ENCODE peak calls at places on chromosomes 7 and 10, in eight cellular contexts. Q, X, A, J, Y, D, I and F are unnamed samples.

GRCh38 chr10:21230219-21230618 is 295.3 kb downstream of the SKIDA1 start:
- DNase-seq in Q (no peak), X (no peak), A (peak; percentile 21), J (no peak), Y (no peak), D (no peak), I (no peak), F (no peak)

GRCh38 chr10:77428776-77429395 is 208.7 kb downstream of the KCNMA1 start:
- DNase-seq in Q (peak; percentile 71), X (peak; percentile 77), A (no peak), J (no peak), Y (no peak), D (no peak), I (peak; percentile 34), F (peak; percentile 82)

GRCh38 chr10:17209931-17210330 is 8.5 kb upstream of the TRDMT1 start:
- DNase-seq in Q (no peak), X (no peak), A (no peak), J (no peak), Y (no peak), D (no peak), I (no peak), F (peak; percentile 33)

GRCh38 chr10:103265712-103266329 is 11.1 kb upstream of the INA start:
- DNase-seq in Q (peak; percentile 33), X (peak; percentile 76), A (peak; percentile 45), J (no peak), Y (peak; percentile 23), D (no peak), I (no peak), F (peak; percentile 82)

GRCh38 chr7:77570330-77571011 is 33.4 kb downstream of the PTPN12 start:
- DNase-seq in Q (no peak), X (peak; percentile 74), A (no peak), J (no peak), Y (no peak), D (no peak), I (no peak), F (peak; percentile 69)

GRCh38 chr10:74924251-74924954 is 98.0 kb downstream of the KAT6B start:
- DNase-seq in Q (no peak), X (peak; percentile 98), A (no peak), J (no peak), Y (no peak), D (no peak), I (no peak), F (peak; percentile 97)

GRCh38 chr7:97128736-97129135 is 11.2 kb downstream of the SDHAF3 start:
- DNase-seq in Q (no peak), X (no peak), A (no peak), J (no peak), Y (no peak), D (no peak), I (no peak), F (no peak)

GRCh38 chr7:47374538-47374937 is 207.4 kb downstream of the TNS3 start:
- DNase-seq in Q (peak; percentile 8), X (no peak), A (no peak), J (no peak), Y (no peak), D (no peak), I (no peak), F (no peak)

GRCh38 chr7:138974675-138975237 is 6.4 kb downstream of the KIAA1549 start:
- DNase-seq in Q (no peak), X (no peak), A (no peak), J (no peak), Y (no peak), D (no peak), I (no peak), F (no peak)

GRCh38 chr7:130838738-130839137 is 104.7 kb upstream of the KLF14 start:
- DNase-seq in Q (no peak), X (peak; percentile 99), A (peak; percentile 69), J (no peak), Y (no peak), D (no peak), I (no peak), F (peak; percentile 99)

GRCh38 chr10:119371704-119372663 is 164.6 kb downstream of the GRK5 start:
- DNase-seq in Q (peak; percentile 56), X (no peak), A (peak; percentile 75), J (no peak), Y (no peak), D (no peak), I (no peak), F (no peak)

GRCh38 chr10:80191589-80192270 is 13.6 kb downstream of the ANXA11 start:
- DNase-seq in Q (no peak), X (no peak), A (no peak), J (no peak), Y (peak; percentile 50), D (no peak), I (no peak), F (no peak)

GRCh38 chr7:2114052-2114451 is 118.7 kb downstream of the MAD1L1 start:
- DNase-seq in Q (no peak), X (peak; percentile 91), A (no peak), J (no peak), Y (no peak), D (no peak), I (no peak), F (peak; percentile 88)

GRCh38 chr7:154505362-154505761 is 453.2 kb downstream of the DPP6 start:
- DNase-seq in Q (no peak), X (no peak), A (no peak), J (no peak), Y (no peak), D (no peak), I (no peak), F (no peak)

GRCh38 chr7:104207348-104207730 is 474 bp downstream of the ORC5 start:
- DNase-seq in Q (no peak), X (peak; percentile 28), A (peak; percentile 25), J (no peak), Y (no peak), D (no peak), I (no peak), F (peak; percentile 12)

GRCh38 chr10:88923525-88923924 is 29.0 kb downstream of the ACTA2 start:
- DNase-seq in Q (no peak), X (peak; percentile 38), A (no peak), J (no peak), Y (no peak), D (no peak), I (no peak), F (peak; percentile 78)

GRCh38 chr10:74839708-74840107 is 13.3 kb downstream of the KAT6B start:
- DNase-seq in Q (no peak), X (no peak), A (no peak), J (no peak), Y (no peak), D (no peak), I (no peak), F (no peak)

GRCh38 chr10:4162571-4163286 is 377.7 kb upstream of the KLF6 start:
- DNase-seq in Q (no peak), X (no peak), A (no peak), J (no peak), Y (no peak), D (no peak), I (no peak), F (no peak)

GRCh38 chr10:9579110-9579705 is 1438.5 kb upstream of the CELF2 start:
- DNase-seq in Q (no peak), X (peak; percentile 58), A (no peak), J (no peak), Y (no peak), D (no peak), I (no peak), F (peak; percentile 80)

GRCh38 chr10:125061557-125062243 is 98.7 kb downstream of the CTBP2 start:
- DNase-seq in Q (no peak), X (no peak), A (peak; percentile 55), J (no peak), Y (no peak), D (no peak), I (no peak), F (no peak)

GRCh38 chr7:157691521-157692155 is 354.8 kb downstream of the DNAJB6 start:
- DNase-seq in Q (peak; percentile 63), X (no peak), A (no peak), J (no peak), Y (no peak), D (no peak), I (no peak), F (no peak)

GRCh38 chr7:133504825-133505224 is 251.9 kb downstream of the EXOC4 start:
- DNase-seq in Q (no peak), X (peak; percentile 23), A (no peak), J (no peak), Y (no peak), D (no peak), I (no peak), F (peak; percentile 53)

GRCh38 chr7:1543826-1544177 is 12.2 kb downstream of the TMEM184A start:
- DNase-seq in Q (no peak), X (no peak), A (no peak), J (no peak), Y (no peak), D (no peak), I (no peak), F (no peak)

GRCh38 chr7:38127216-38128207 is 50.5 kb upstream of the STARD3NL start:
- DNase-seq in Q (no peak), X (no peak), A (peak; percentile 11), J (no peak), Y (no peak), D (no peak), I (no peak), F (no peak)